ENCODE peak calls at places on chromosomes 4 and X, in ten cellular contexts. O, W, P, Q, V, H, R, X, G and E are unnamed samples.

GRCh38 chr4:149223659-149224058 is 592.0 kb downstream of the IQCM start:
- DNase-seq in O (no peak), W (no peak), P (no peak), Q (peak), V (no peak), H (no peak), R (peak), X (peak), G (no peak), E (peak)

GRCh38 chr4:16007471-16008095 is 44.6 kb upstream of the FGFBP2 start:
- DNase-seq in O (no peak), W (no peak), P (no peak), Q (no peak), V (no peak), H (no peak), R (no peak), X (no peak), G (no peak), E (no peak)

GRCh38 chrX:132488819-132489255 is at the start of gene MBNL3:
- DNase-seq in O (peak), W (peak), P (peak), Q (peak), V (no peak), H (no peak), R (no peak), X (no peak), G (peak), E (no peak)

GRCh38 chr4:111066887-111067286 is 444.0 kb upstream of the PITX2 start:
- DNase-seq in O (no peak), W (no peak), P (peak), Q (peak), V (peak), H (no peak), R (peak), X (peak), G (no peak), E (peak)

GRCh38 chr4:54322817-54323417 is 93.8 kb downstream of the PDGFRA start:
- DNase-seq in O (peak), W (peak), P (peak), Q (peak), V (peak), H (peak), R (peak), X (peak), G (peak), E (peak)

GRCh38 chr4:75995727-75996126 is 5.0 kb upstream of the SDAD1 start:
- DNase-seq in O (no peak), W (peak), P (peak), Q (peak), V (peak), H (peak), R (no peak), X (peak), G (no peak), E (no peak)

GRCh38 chr4:16140520-16141249 is 56.9 kb upstream of the PROM1 start:
- DNase-seq in O (no peak), W (no peak), P (peak), Q (peak), V (peak), H (no peak), R (peak), X (peak), G (no peak), E (peak)

GRCh38 chr4:175891863-175892262 is 79.8 kb upstream of the GPM6A start:
- DNase-seq in O (no peak), W (peak), P (peak), Q (peak), V (no peak), H (no peak), R (no peak), X (no peak), G (no peak), E (no peak)

GRCh38 chr4:52244773-52245360 is 193.8 kb downstream of the SPATA18 start:
- DNase-seq in O (no peak), W (no peak), P (no peak), Q (no peak), V (no peak), H (no peak), R (no peak), X (no peak), G (no peak), E (peak)

GRCh38 chr4:185799442-185799841 is 12.6 kb downstream of the SORBS2 start:
- DNase-seq in O (no peak), W (no peak), P (no peak), Q (no peak), V (no peak), H (no peak), R (no peak), X (no peak), G (no peak), E (no peak)

GRCh38 chr4:187357861-187358260 is 634.2 kb upstream of the FAT1 start:
- DNase-seq in O (no peak), W (no peak), P (no peak), Q (no peak), V (no peak), H (no peak), R (no peak), X (no peak), G (no peak), E (no peak)

GRCh38 chr4:147370881-147371280 is 110.0 kb upstream of the EDNRA start:
- DNase-seq in O (no peak), W (no peak), P (no peak), Q (no peak), V (no peak), H (no peak), R (no peak), X (no peak), G (no peak), E (no peak)